ENCODE peak calls at places on chromosomes 3 and 15, in six cellular contexts. I is HuH-7, T is HTR-8/SVneo, G is WERI-Rb-1, F is cerebellum, S is RWPE2. C is an unnamed sample.

GRCh38 chr3:139982404-139982803 is 47.4 kb downstream of the CLSTN2 start:
- DNase-seq in I (no peak), G (peak), S (no peak), T (peak), F (no peak), C (no peak)

GRCh38 chr15:62087671-62088360 is 21.0 kb downstream of the C2CD4A start:
- DNase-seq in F (no peak), G (no peak), I (no peak), S (no peak), T (no peak), C (no peak)

GRCh38 chr15:31263751-31264533 is 62.7 kb upstream of the KLF13 start:
- DNase-seq in T (no peak), G (no peak), F (peak), S (peak), I (no peak), C (peak)

GRCh38 chr15:41966414-41966812 is 5.9 kb downstream of the EHD4 start:
- DNase-seq in S (no peak), G (no peak), T (no peak), F (no peak), I (no peak), C (no peak)

GRCh38 chr3:93961489-93961888 is 12.2 kb downstream of the PROS1 start:
- DNase-seq in F (no peak), I (no peak), G (no peak), T (no peak), S (no peak), C (no peak)

GRCh38 chr3:29240248-29240647 is 40.6 kb upstream of the RBMS3 start:
- DNase-seq in T (peak), F (no peak), G (no peak), S (no peak), I (no peak), C (no peak)

GRCh38 chr3:64440498-64440897 is 215.2 kb upstream of the PRICKLE2 start:
- DNase-seq in G (no peak), S (no peak), F (no peak), I (no peak), T (no peak), C (no peak)

GRCh38 chr15:75369897-75370581 is 1.6 kb upstream of the MAN2C1 start:
- DNase-seq in T (no peak), F (no peak), I (no peak), G (no peak), S (no peak), C (no peak)

GRCh38 chr15:80562033-80562432 is 133.1 kb upstream of the ABHD17C start:
- DNase-seq in T (no peak), G (no peak), I (no peak), S (no peak), F (no peak), C (no peak)

C was measured in T-helper 9 cell.